ENCODE peak calls at places on chromosomes 11 and 22, in seven cellular contexts. Y is activated CD4-positive, alpha-beta memory T cell treated with anti-CD3 and anti-CD28 coated beads, Interleukin-2, amount 10 ng/mL, durations not matched to agents 7 days and 5 days; C is mucosa of descending colon; U is fibroblast of the aortic adventitia; Z is lung microvascular endothelial cell; X is stimulated activated CD8-positive, alpha-beta memory T cell treated with anti-CD3 and anti-CD28 coated beads, Interleukin-7, amount 100 ng/mL, for 4 hours; E is glutamatergic neuron. W is an unnamed sample.

GRCh38 chr11:78101073-78101472 is 21.4 kb upstream of the NDUFC2 start:
- DNase-seq in Y (no peak), C (no peak), U (no peak), Z (no peak), X (no peak), E (no peak), W (no peak)

GRCh38 chr22:27663812-27664211 is 137.7 kb downstream of the MN1 start:
- DNase-seq in Y (no peak), C (no peak), U (peak), Z (peak), X (no peak), E (no peak), W (no peak)

GRCh38 chr11:74282863-74283484 is 28.5 kb downstream of the P4HA3 start:
- DNase-seq in Y (no peak), C (no peak), U (peak), Z (peak), X (no peak), E (no peak), W (no peak)

GRCh38 chr11:44269369-44270351 is 40.3 kb downstream of the ALX4 start:
- DNase-seq in Y (no peak), C (no peak), U (peak), Z (peak), X (no peak), E (no peak), W (peak)

GRCh38 chr22:21707677-21708076 is 27.9 kb downstream of the YPEL1 start:
- DNase-seq in Y (no peak), C (no peak), U (peak), Z (no peak), X (no peak), E (no peak), W (peak)

GRCh38 chr11:44708063-44708462 is 18.7 kb upstream of the TSPAN18 start:
- DNase-seq in Y (no peak), C (no peak), U (peak), Z (no peak), X (no peak), E (no peak), W (no peak)

GRCh38 chr11:4118107-4118506 is 23.5 kb downstream of the RRM1 start:
- DNase-seq in Y (no peak), C (no peak), U (peak), Z (peak), X (no peak), E (no peak), W (peak)

GRCh38 chr11:4607782-4608666 is at the start of gene TRIM68:
- DNase-seq in Y (peak), C (peak), U (peak), Z (peak), X (peak), E (peak), W (peak)

GRCh38 chr11:2630679-2631078 is 69.1 kb downstream of the KCNQ1OT1 start:
- DNase-seq in Y (no peak), C (no peak), U (no peak), Z (no peak), X (no peak), E (no peak), W (no peak)

GRCh38 chr11:41245184-41245583 is 214.3 kb downstream of the LRRC4C start:
- DNase-seq in Y (no peak), C (peak), U (no peak), Z (no peak), X (no peak), E (peak), W (no peak)

GRCh38 chr11:12164061-12165014 is 53.9 kb downstream of the MICAL2 start:
- DNase-seq in Y (no peak), C (no peak), U (peak), Z (peak), X (no peak), E (no peak), W (peak)

GRCh38 chr11:77095551-77096490 is 6.8 kb upstream of the OMP start:
- DNase-seq in Y (no peak), C (peak), U (no peak), Z (no peak), X (no peak), E (no peak), W (no peak)

GRCh38 chr11:2304156-2305139 is 2.6 kb downstream of the TSPAN32 start:
- DNase-seq in Y (peak), C (no peak), U (no peak), Z (no peak), X (no peak), E (no peak), W (no peak)

GRCh38 chr11:124915541-124916369 is 3.3 kb upstream of the HEPN1 start:
- DNase-seq in Y (no peak), C (no peak), U (peak), Z (peak), X (no peak), E (no peak), W (no peak)

GRCh38 chr22:29071261-29072045 is 1.4 kb upstream of the KREMEN1 start:
- DNase-seq in Y (peak), C (peak), U (peak), Z (peak), X (no peak), E (peak), W (peak)

GRCh38 chr11:87281496-87281895 is 243.8 kb downstream of the TMEM135 start:
- DNase-seq in Y (no peak), C (no peak), U (peak), Z (peak), X (no peak), E (no peak), W (peak)

GRCh38 chr11:69455969-69456368 is 25.5 kb upstream of the LINC01488 start:
- DNase-seq in Y (no peak), C (no peak), U (no peak), Z (no peak), X (no peak), E (no peak), W (peak)

GRCh38 chr11:129277216-129277838 is 85.2 kb upstream of the ARHGAP32 start:
- DNase-seq in Y (no peak), C (no peak), U (peak), Z (peak), X (no peak), E (no peak), W (peak)

GRCh38 chr22:45717787-45718186 is 46.2 kb downstream of the ATXN10 start:
- DNase-seq in Y (no peak), C (no peak), U (peak), Z (peak), X (no peak), E (no peak), W (no peak)

GRCh38 chr22:37511368-37512104 is 7.7 kb downstream of the CARD10 start:
- DNase-seq in Y (no peak), C (peak), U (no peak), Z (no peak), X (no peak), E (no peak), W (no peak)

GRCh38 chr11:1180171-1180570 is 22.4 kb downstream of the MUC5AC start:
- DNase-seq in Y (no peak), C (no peak), U (no peak), Z (no peak), X (no peak), E (no peak), W (no peak)

GRCh38 chr11:34792143-34792542 is 124.0 kb downstream of the APIP start:
- DNase-seq in Y (no peak), C (no peak), U (peak), Z (no peak), X (no peak), E (no peak), W (no peak)

GRCh38 chr11:120168108-120168959 is 30.4 kb upstream of the TRIM29 start:
- DNase-seq in Y (no peak), C (no peak), U (no peak), Z (no peak), X (no peak), E (no peak), W (no peak)

GRCh38 chr11:3021125-3021524 is 29.0 kb upstream of the NAP1L4 start:
- DNase-seq in Y (peak), C (no peak), U (peak), Z (peak), X (no peak), E (peak), W (peak)

W was measured in cardiac muscle cell.